ENCODE peak calls at places on chromosomes 7 and 10, in nine cellular contexts. N is stomach, G is sigmoid colon, E is upper lobe of left lung, T is transverse colon, H is SK-N-SH, O is GM12878, Q is HepG2, F is H1. X is an unnamed sample.

GRCh38 chr10:129464251-129464650 is 2.8 kb upstream of the MGMT start:
- DNase-seq in G (no peak), H (no peak), F (no peak), T (no peak), Q (no peak), N (no peak), O (no peak), E (no peak), X (no peak)

GRCh38 chr7:135712182-135712782 is 15.7 kb downstream of the SLC13A4 start:
- DNase-seq in T (no peak), Q (no peak), G (no peak), E (no peak), F (no peak), O (no peak), H (peak), N (no peak), X (no peak)

GRCh38 chr10:97724341-97724941 is 10.9 kb downstream of the MARVELD1 start:
- DNase-seq in G (no peak), F (no peak), Q (peak), O (no peak), T (peak), H (no peak), N (no peak), E (no peak), X (peak)

GRCh38 chr10:25818751-25819150 is 115.3 kb upstream of the MYO3A start:
- DNase-seq in Q (no peak), H (no peak), T (no peak), E (no peak), O (no peak), N (no peak), F (peak), G (no peak), X (no peak)

GRCh38 chr10:78212134-78212785 is 178.6 kb downstream of the RPS24 start:
- DNase-seq in T (no peak), G (peak), Q (no peak), E (no peak), N (no peak), O (no peak), H (peak), F (no peak), X (no peak)

GRCh38 chr10:72025832-72026231 is 61.6 kb downstream of the CHST3 start:
- DNase-seq in O (no peak), E (no peak), T (no peak), Q (no peak), N (no peak), H (no peak), F (no peak), G (no peak), X (no peak)

GRCh38 chr7:100723732-100724275 is 3.5 kb downstream of the EPO start:
- DNase-seq in F (no peak), N (no peak), E (no peak), Q (peak), G (no peak), T (no peak), H (no peak), O (no peak), X (no peak)

GRCh38 chr10:68163735-68164134 is 54.4 kb downstream of the MYPN start:
- DNase-seq in N (no peak), Q (peak), T (no peak), F (no peak), G (no peak), H (no peak), E (no peak), O (peak), X (no peak)

GRCh38 chr7:128829391-128830166 is 627 bp upstream of the FLNC start:
- DNase-seq in G (peak), Q (no peak), O (no peak), F (no peak), E (no peak), N (peak), T (no peak), H (peak), X (no peak)

GRCh38 chr10:5419466-5420094 is 7.2 kb downstream of the NET1 start:
- DNase-seq in N (no peak), F (no peak), G (no peak), O (no peak), Q (no peak), H (no peak), E (no peak), T (no peak), X (no peak)

GRCh38 chr7:158407581-158408331 is 179.9 kb downstream of the PTPRN2 start:
- DNase-seq in H (peak), F (no peak), E (no peak), T (no peak), O (no peak), G (no peak), N (no peak), Q (peak), X (no peak)

GRCh38 chr7:45140827-45141226 is 16.8 kb upstream of the RAMP3 start:
- DNase-seq in T (no peak), N (no peak), G (no peak), F (no peak), O (peak), Q (no peak), H (no peak), E (no peak), X (no peak)

GRCh38 chr7:83413425-83413824 is 235.5 kb downstream of the SEMA3E start:
- DNase-seq in Q (no peak), F (no peak), E (no peak), H (no peak), G (no peak), N (no peak), T (no peak), O (no peak), X (no peak)

GRCh38 chr7:80480566-80480965 is 31.3 kb downstream of the GNAT3 start:
- DNase-seq in F (no peak), O (no peak), N (no peak), Q (no peak), E (no peak), G (no peak), T (no peak), H (no peak), X (no peak)

GRCh38 chr10:84632866-84633265 is 304.5 kb downstream of the CCSER2 start:
- DNase-seq in G (no peak), Q (peak), O (no peak), N (no peak), E (no peak), T (no peak), H (no peak), F (no peak), X (no peak)

GRCh38 chr10:127585519-127586023 is 36.5 kb downstream of the NPS start:
- DNase-seq in O (no peak), E (no peak), N (no peak), T (no peak), F (no peak), G (no peak), Q (no peak), H (no peak), X (no peak)

GRCh38 chr7:1639071-1639470 is 31.0 kb upstream of the ELFN1 start:
- DNase-seq in E (no peak), G (no peak), O (no peak), T (no peak), F (no peak), Q (no peak), N (no peak), H (no peak), X (no peak)

GRCh38 chr7:8214162-8214897 is 47.6 kb downstream of the ICA1 start:
- DNase-seq in F (no peak), N (no peak), H (no peak), Q (no peak), T (no peak), G (peak), E (no peak), O (no peak), X (no peak)

GRCh38 chr7:7672545-7673239 is 32.1 kb downstream of the UMAD1 start:
- DNase-seq in T (no peak), E (no peak), F (no peak), G (no peak), Q (no peak), N (no peak), H (no peak), O (no peak), X (no peak)

GRCh38 chr10:19200211-19200610 is 151.6 kb downstream of the MALRD1 start:
- DNase-seq in O (no peak), F (no peak), G (no peak), H (no peak), N (no peak), T (no peak), Q (no peak), E (no peak), X (no peak)

GRCh38 chr7:7226407-7226806 is 44.1 kb downstream of the C1GALT1 start:
- DNase-seq in H (no peak), T (no peak), Q (no peak), E (no peak), O (no peak), N (no peak), F (no peak), G (no peak), X (no peak)

GRCh38 chr10:63837043-63837442 is 315.8 kb downstream of the REEP3 start:
- DNase-seq in H (no peak), O (no peak), G (no peak), N (no peak), Q (no peak), T (no peak), E (no peak), F (no peak), X (no peak)

GRCh38 chr10:126175586-126176258 is 212.6 kb downstream of the ADAM12 start:
- DNase-seq in O (no peak), T (no peak), F (no peak), G (no peak), H (no peak), Q (no peak), E (no peak), N (no peak), X (no peak)

GRCh38 chr10:100184426-100185219 is 1.2 kb downstream of the ERLIN1 start:
- DNase-seq in Q (peak), G (no peak), F (no peak), N (no peak), O (no peak), H (peak), E (peak), T (no peak), X (no peak)

GRCh38 chr7:31893365-31893764 is 176.8 kb downstream of the PDE1C start:
- DNase-seq in E (no peak), T (no peak), N (no peak), H (no peak), G (no peak), O (no peak), F (no peak), Q (no peak), X (no peak)

GRCh38 chr10:103928784-103929183 is 10.8 kb upstream of the STN1 start:
- DNase-seq in H (no peak), N (no peak), O (no peak), E (no peak), F (no peak), G (no peak), Q (no peak), T (no peak), X (no peak)

GRCh38 chr10:11881477-11882417 is 58.6 kb downstream of the PROSER2 start:
- DNase-seq in N (no peak), H (no peak), O (no peak), E (no peak), F (peak), Q (peak), G (no peak), T (peak), X (no peak)

GRCh38 chr7:157337316-157338149 is 729 bp downstream of the DNAJB6 start:
- DNase-seq in N (peak), O (no peak), Q (peak), H (peak), T (peak), F (no peak), E (peak), G (peak), X (peak)

GRCh38 chr7:2029936-2030335 is 202.8 kb downstream of the MAD1L1 start:
- DNase-seq in T (no peak), Q (no peak), H (peak), O (no peak), N (no peak), E (no peak), F (no peak), G (peak), X (peak)

GRCh38 chr7:155858521-155859061 is 46.3 kb upstream of the SHH start:
- DNase-seq in G (peak), E (peak), O (no peak), H (no peak), F (no peak), T (no peak), Q (no peak), N (peak), X (peak)

GRCh38 chr10:114967071-114967470 is 29.1 kb downstream of the TRUB1 start:
- DNase-seq in T (no peak), G (no peak), F (no peak), H (no peak), E (no peak), N (no peak), Q (peak), O (no peak), X (no peak)

GRCh38 chr7:154431045-154431444 is 378.8 kb downstream of the DPP6 start:
- DNase-seq in N (no peak), Q (no peak), H (no peak), G (no peak), O (no peak), F (no peak), T (no peak), E (no peak), X (no peak)

GRCh38 chr7:132138817-132139216 is 437.5 kb downstream of the PLXNA4 start:
- DNase-seq in N (no peak), G (no peak), Q (no peak), E (no peak), O (no peak), F (no peak), T (no peak), H (no peak), X (no peak)

GRCh38 chr7:105191329-105191728 is 177.3 kb downstream of the KMT2E start:
- DNase-seq in H (no peak), F (no peak), G (no peak), N (no peak), E (no peak), Q (no peak), T (no peak), O (no peak), X (no peak)

GRCh38 chr10:121288011-121288410 is 310.2 kb downstream of the FGFR2 start:
- DNase-seq in F (no peak), G (no peak), H (no peak), T (no peak), Q (no peak), E (no peak), N (no peak), O (no peak), X (no peak)

GRCh38 chr7:83643012-83643411 is 5.9 kb downstream of the SEMA3E start:
- DNase-seq in O (no peak), T (no peak), F (no peak), H (no peak), G (no peak), Q (no peak), E (no peak), N (no peak), X (no peak)

GRCh38 chr10:65234261-65234660 is 1691.6 kb upstream of the LRRTM3 start:
- DNase-seq in N (no peak), T (no peak), H (no peak), E (no peak), Q (no peak), O (no peak), G (no peak), F (no peak), X (no peak)

GRCh38 chr7:158050441-158051371 is 536.9 kb downstream of the PTPRN2 start:
- DNase-seq in Q (no peak), O (no peak), T (no peak), N (no peak), E (no peak), H (no peak), G (peak), F (no peak), X (no peak)

GRCh38 chr7:27329917-27330316 is 87.3 kb downstream of the EVX1 start:
- DNase-seq in Q (no peak), O (no peak), E (no peak), G (no peak), F (no peak), N (no peak), H (peak), T (no peak), X (no peak)

GRCh38 chr7:158778476-158778875 is 50.8 kb downstream of the ESYT2 start:
- DNase-seq in O (no peak), F (no peak), E (no peak), G (no peak), H (no peak), N (no peak), Q (no peak), T (no peak), X (no peak)

GRCh38 chr10:46022978-46023702 is 7.3 kb downstream of the NCOA4 start:
- DNase-seq in F (peak), H (peak), O (peak), N (peak), G (peak), E (peak), T (peak), Q (peak), X (peak)

GRCh38 chr10:46020344-46020656 is 10.1 kb downstream of the NCOA4 start:
- DNase-seq in T (no peak), Q (no peak), E (no peak), G (no peak), N (no peak), F (no peak), O (no peak), H (no peak), X (no peak)

GRCh38 chr10:46019541-46020343 is 10.7 kb downstream of the NCOA4 start:
- DNase-seq in H (no peak), Q (peak), F (no peak), T (peak), N (no peak), G (no peak), O (no peak), E (peak), X (no peak)

GRCh38 chr10:46019170-46019528 is 11.3 kb downstream of the NCOA4 start:
- DNase-seq in Q (no peak), E (peak), G (no peak), T (no peak), N (no peak), H (no peak), O (no peak), F (no peak), X (no peak)

GRCh38 chr10:46020871-46021553 is 9.4 kb downstream of the NCOA4 start:
- DNase-seq in G (no peak), E (no peak), H (no peak), T (no peak), N (no peak), F (no peak), Q (peak), O (no peak), X (no peak)
- H3K4me3 ChIP-seq in G (no peak), E (no peak), H (no peak), T (no peak), N (no peak), F (no peak), Q (peak), O (no peak), X (peak)

GRCh38 chr10:17247210-17247609 is 19.2 kb downstream of the VIM start:
- DNase-seq in F (no peak), H (no peak), T (no peak), E (no peak), G (no peak), Q (no peak), O (no peak), N (no peak), X (no peak)

GRCh38 chr10:17240617-17241016 is 12.6 kb downstream of the VIM start:
- DNase-seq in E (no peak), F (no peak), Q (no peak), T (no peak), O (no peak), G (no peak), H (no peak), N (no peak), X (no peak)

GRCh38 chr10:17241611-17242333 is 13.7 kb downstream of the VIM start:
- DNase-seq in O (no peak), T (no peak), N (no peak), E (no peak), Q (no peak), F (no peak), G (no peak), H (no peak), X (no peak)

GRCh38 chr10:17248964-17249363 is 20.9 kb downstream of the VIM start:
- DNase-seq in O (no peak), Q (no peak), G (no peak), F (no peak), T (no peak), E (no peak), N (no peak), H (no peak), X (no peak)

DNA sequence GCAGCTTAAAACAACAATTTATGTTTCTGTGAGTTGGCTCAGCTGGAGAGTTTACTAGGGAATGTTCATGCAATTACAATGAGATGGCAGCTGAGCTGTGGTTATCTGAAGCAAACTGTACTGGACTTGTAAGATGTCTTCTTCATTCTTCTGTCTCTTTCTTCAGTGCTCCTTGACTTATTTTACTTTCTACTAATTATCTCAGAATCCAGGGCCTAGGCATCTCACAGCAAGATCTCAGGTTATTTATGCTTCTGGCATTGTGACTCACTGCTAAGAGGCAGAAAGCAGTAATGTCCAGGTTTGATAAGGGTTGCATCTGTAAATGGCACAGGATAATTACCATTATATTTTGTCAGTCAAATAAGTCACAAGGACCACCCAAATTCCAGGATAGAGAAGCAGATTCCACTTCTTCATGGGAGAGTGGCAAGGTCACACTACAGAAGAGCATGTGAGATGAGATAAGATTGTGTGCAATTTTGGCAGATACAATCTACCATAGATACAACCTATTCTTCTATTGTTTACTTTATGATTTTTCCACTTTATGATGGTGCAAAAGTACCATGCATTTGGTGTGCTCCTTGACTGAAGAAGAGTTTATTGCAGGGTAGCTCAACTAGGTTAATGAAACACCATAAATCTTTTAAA is 16.8 kb downstream of the VIM start:
- DNase-seq in O (no peak), E (no peak), F (no peak), H (no peak), N (no peak), Q (no peak), T (no peak), G (no peak), X (no peak)
- TF ChIP-seq POLR2AphosphoS5 in O (no peak), E (no peak), F (no peak), H (no peak), N (no peak), Q (no peak), T (no peak), G (no peak), X (no peak)

DNA sequence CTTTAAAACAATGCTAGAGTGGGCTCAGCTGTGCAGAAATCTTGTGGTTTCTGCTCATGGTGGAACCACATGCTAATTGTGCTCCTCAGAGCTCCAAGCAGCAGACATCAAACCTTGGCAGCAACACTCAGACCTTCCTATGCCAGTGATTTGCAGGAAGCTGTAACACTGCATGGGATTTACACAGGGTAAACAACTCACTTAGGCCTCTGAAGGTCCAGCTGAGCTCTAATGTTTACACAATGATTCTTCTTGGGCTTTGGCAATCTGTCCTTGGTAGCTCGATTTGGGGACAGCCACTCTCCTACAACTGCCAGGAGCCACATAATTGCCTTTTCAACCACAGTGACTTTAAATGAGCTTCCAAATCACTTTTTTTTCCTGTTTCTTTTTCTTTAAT is 97.7 kb upstream of the PDLIM1 start:
- DNase-seq in F (no peak), Q (peak), N (peak), T (no peak), O (no peak), H (no peak), G (no peak), E (peak), X (no peak)
- TF ChIP-seq EP300 in F (no peak), Q (peak), N (no peak), T (no peak), O (no peak), H (no peak), G (no peak), E (no peak), X (no peak)

GRCh38 chr7:150895809-150896208 is 43.5 kb downstream of the AOC1 start:
- DNase-seq in Q (no peak), H (no peak), G (no peak), T (no peak), E (no peak), F (no peak), O (no peak), N (no peak), X (no peak)
- H3K4me3 ChIP-seq in Q (no peak), H (no peak), G (no peak), T (no peak), E (no peak), F (no peak), O (no peak), N (no peak), X (no peak)

DNA sequence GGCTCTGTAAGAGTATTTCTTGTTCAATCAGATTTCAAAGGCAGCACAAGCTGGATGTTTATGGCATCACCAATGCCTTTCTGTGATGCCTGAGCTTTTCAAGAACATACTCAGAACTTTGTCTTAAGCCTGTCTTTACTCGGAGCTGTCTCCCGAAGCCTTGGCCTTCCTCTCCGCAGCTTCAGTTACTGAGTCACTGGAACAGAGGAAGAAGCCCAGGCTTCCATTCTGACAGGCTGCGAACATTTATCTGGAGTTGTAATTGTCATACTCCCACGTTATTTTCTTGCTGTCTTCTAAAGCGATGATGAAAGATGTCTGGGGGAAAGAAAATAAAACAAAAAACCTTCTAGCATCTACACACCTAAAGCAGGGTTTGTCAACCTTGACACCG is 43.9 kb downstream of the GRK5 start:
- DNase-seq in E (no peak), Q (no peak), T (no peak), O (no peak), H (no peak), N (no peak), F (no peak), G (peak), X (no peak)
- TF ChIP-seq POLR2AphosphoS5 in E (no peak), Q (no peak), T (peak), O (no peak), H (no peak), N (peak), F (no peak), G (peak), X (no peak)

X was measured in suprapubic skin.